ENCODE peak calls at places on chromosomes 13 and 19, in nine cellular contexts. U is PC-3; C is heart left ventricle; Q is colonic mucosa; V is CD8-positive, alpha-beta memory T cell; H is Karpas-422; B is tibial nerve; D is neural progenitor cell; M is breast epithelium. J is an unnamed sample. For H3K4me1, the result is how much of the 10 kb centered on the place peaks cover.

GRCh38 chr19:51595776-51596175 is 24.7 kb downstream of the ZNF175 start:
- DNase-seq in M (no peak), C (no peak), H (no peak), B (no peak), D (no peak), V (no peak), U (no peak), Q (no peak), J (no peak)

GRCh38 chr13:48304132-48304876 is 753 bp downstream of the RB1 start:
- DNase-seq in Q (peak), M (no peak), V (peak), B (peak), D (peak), U (peak), H (peak), C (peak), J (peak)

GRCh38 chr19:38035515-38036495 is 128.8 kb downstream of the SIPA1L3 start:
- DNase-seq in B (no peak), U (no peak), C (peak), Q (no peak), V (no peak), M (no peak), H (no peak), D (no peak), J (no peak)

GRCh38 chr13:95100525-95101121 is 200.6 kb downstream of the ABCC4 start:
- DNase-seq in H (no peak), D (peak), Q (no peak), M (no peak), U (peak), C (no peak), V (no peak), B (no peak), J (no peak)

GRCh38 chr13:112804374-112804773 is 114.5 kb downstream of the ATP11A start:
- DNase-seq in U (no peak), Q (no peak), V (no peak), C (no peak), M (no peak), D (no peak), H (no peak), B (no peak), J (no peak)

GRCh38 chr13:113992276-113993005 is 18.6 kb upstream of the C13orf46 start:
- DNase-seq in B (no peak), Q (no peak), D (no peak), C (peak), M (no peak), U (no peak), H (no peak), V (no peak), J (no peak)

GRCh38 chr13:91017669-91018053 is 329.8 kb upstream of the MIR17HG start:
- DNase-seq in M (no peak), B (no peak), C (no peak), U (peak), Q (no peak), V (no peak), D (no peak), H (no peak), J (no peak)

GRCh38 chr19:48738557-48739399 is 1.6 kb downstream of the RASIP1 start:
- DNase-seq in H (peak), V (peak), Q (peak), C (peak), B (peak), M (peak), U (peak), D (peak), J (peak)

GRCh38 chr19:55621673-55622231 is 2.6 kb downstream of the ZNF784 start:
- DNase-seq in C (peak), H (no peak), U (no peak), M (no peak), B (no peak), V (no peak), Q (no peak), D (no peak), J (no peak)

GRCh38 chr19:19224852-19225494 is 13.2 kb downstream of the NCAN start:
- DNase-seq in M (peak), H (peak), B (peak), V (peak), D (peak), Q (peak), C (peak), U (peak), J (peak)

GRCh38 chr19:22634450-22634827 is 315 bp downstream of the ZNF492 start:
- DNase-seq in Q (no peak), H (no peak), U (no peak), V (no peak), M (no peak), D (no peak), C (no peak), B (no peak), J (no peak)

GRCh38 chr19:9406798-9407352 is 28.5 kb downstream of the ZNF266 start:
- DNase-seq in V (peak), C (peak), M (no peak), Q (peak), U (no peak), D (no peak), B (peak), H (no peak), J (peak)

GRCh38 chr19:27774827-27775226 is 1438.1 kb downstream of the UQCRFS1 start:
- DNase-seq in M (no peak), H (peak), U (peak), Q (no peak), C (no peak), V (no peak), D (no peak), B (no peak), J (no peak)

GRCh38 chr19:31340059-31341025 is 8.9 kb downstream of the TSHZ3 start:
- DNase-seq in M (no peak), V (peak), U (no peak), D (no peak), H (no peak), B (no peak), C (no peak), Q (no peak), J (no peak)

GRCh38 chr19:7456964-7457541 is 31.8 kb downstream of the PEX11G start:
- DNase-seq in B (no peak), D (no peak), U (peak), M (no peak), V (no peak), C (no peak), Q (no peak), H (no peak), J (no peak)

GRCh38 chr13:20131057-20131832 is 29.6 kb downstream of the GJA3 start:
- DNase-seq in V (no peak), B (no peak), C (no peak), U (no peak), D (no peak), H (no peak), Q (no peak), M (no peak), J (no peak)

GRCh38 chr19:46341937-46342336 is 5.0 kb upstream of the PPP5C start:
- DNase-seq in V (no peak), C (no peak), U (no peak), H (no peak), M (no peak), Q (no peak), D (no peak), B (no peak), J (no peak)

GRCh38 chr13:53151692-53152421 is 123.2 kb downstream of the OLFM4 start:
- DNase-seq in Q (peak), D (peak), M (no peak), C (no peak), U (no peak), H (peak), B (peak), V (peak), J (no peak)

GRCh38 chr13:96817336-96817941 is 176.8 kb downstream of the OXGR1 start:
- DNase-seq in U (peak), H (peak), C (no peak), Q (no peak), M (no peak), V (no peak), D (peak), B (peak), J (no peak)

GRCh38 chr13:51687928-51688714 is 103.9 kb downstream of the WDFY2 start:
- DNase-seq in M (no peak), D (peak), C (peak), H (no peak), V (no peak), B (no peak), U (no peak), Q (no peak), J (no peak)

GRCh38 chr19:46221981-46222610 is 7.4 kb upstream of the IGFL1 start:
- DNase-seq in D (no peak), B (no peak), V (no peak), U (peak), C (peak), M (peak), H (no peak), Q (no peak), J (no peak)

GRCh38 chr13:43728411-43728810 is 58.4 kb downstream of the ENOX1 start:
- DNase-seq in C (no peak), B (no peak), Q (no peak), D (no peak), H (no peak), V (no peak), M (no peak), U (no peak), J (no peak)

GRCh38 chr13:62336507-62336906 is 920.9 kb upstream of the PCDH20 start:
- DNase-seq in U (no peak), M (no peak), D (no peak), V (no peak), C (no peak), B (no peak), Q (no peak), H (no peak), J (no peak)

GRCh38 chr13:93338906-93339305 is 112.3 kb downstream of the GPC6 start:
- DNase-seq in U (peak), M (no peak), C (no peak), B (no peak), Q (no peak), D (no peak), H (no peak), V (no peak), J (no peak)
- H3K27ac ChIP-seq in U (no peak), M (no peak), C (no peak), B (no peak), Q (no peak), D (no peak), H (no peak), V (no peak), J (no peak)

GRCh38 chr13:109771926-109772325 is 14.5 kb downstream of the IRS2 start:
- DNase-seq in M (no peak), V (no peak), C (no peak), U (no peak), H (no peak), Q (no peak), B (no peak), D (no peak), J (no peak)
- H3K4me1 ChIP-seq in M (under half), V (under half), C (under half), U (under half), H (under half), Q (under half), B (under half), D (under half), J (under half)

DNA sequence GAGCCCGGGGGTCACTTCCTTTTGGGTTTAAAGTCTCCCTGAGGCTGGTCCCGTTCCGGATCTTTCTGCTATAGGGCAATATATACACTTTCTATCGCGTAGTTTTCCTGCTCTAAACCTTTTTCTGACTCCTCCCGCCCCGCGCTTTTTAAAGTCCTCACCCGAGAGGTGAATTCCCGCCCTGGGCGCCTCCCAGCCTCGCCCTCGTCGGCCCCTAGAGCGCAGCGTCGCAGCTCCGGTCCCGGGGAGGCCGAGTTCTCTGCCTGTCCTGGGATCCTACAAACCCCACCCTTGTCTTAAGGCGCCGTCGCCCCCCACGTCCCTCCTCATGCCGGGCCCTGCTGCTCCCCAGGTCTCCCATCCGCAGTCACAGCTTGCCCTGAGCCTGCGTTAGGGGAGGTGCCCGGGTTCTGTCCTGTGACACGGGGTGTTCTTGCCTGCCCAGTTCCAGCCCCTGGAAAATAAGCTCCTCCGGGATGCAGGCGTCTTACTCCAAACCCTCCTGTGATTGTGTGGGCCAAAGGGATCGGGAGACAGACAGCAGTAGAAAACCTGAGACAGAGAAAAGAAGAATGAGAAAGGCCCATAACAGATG is 491 bp downstream of the ZNF525 start:
- DNase-seq in C (no peak), V (no peak), D (peak), H (peak), Q (peak), M (no peak), U (peak), B (no peak), J (no peak)
- H3K27ac ChIP-seq in C (peak), V (peak), D (no peak), H (no peak), Q (peak), M (peak), U (peak), B (peak), J (peak)

DNA sequence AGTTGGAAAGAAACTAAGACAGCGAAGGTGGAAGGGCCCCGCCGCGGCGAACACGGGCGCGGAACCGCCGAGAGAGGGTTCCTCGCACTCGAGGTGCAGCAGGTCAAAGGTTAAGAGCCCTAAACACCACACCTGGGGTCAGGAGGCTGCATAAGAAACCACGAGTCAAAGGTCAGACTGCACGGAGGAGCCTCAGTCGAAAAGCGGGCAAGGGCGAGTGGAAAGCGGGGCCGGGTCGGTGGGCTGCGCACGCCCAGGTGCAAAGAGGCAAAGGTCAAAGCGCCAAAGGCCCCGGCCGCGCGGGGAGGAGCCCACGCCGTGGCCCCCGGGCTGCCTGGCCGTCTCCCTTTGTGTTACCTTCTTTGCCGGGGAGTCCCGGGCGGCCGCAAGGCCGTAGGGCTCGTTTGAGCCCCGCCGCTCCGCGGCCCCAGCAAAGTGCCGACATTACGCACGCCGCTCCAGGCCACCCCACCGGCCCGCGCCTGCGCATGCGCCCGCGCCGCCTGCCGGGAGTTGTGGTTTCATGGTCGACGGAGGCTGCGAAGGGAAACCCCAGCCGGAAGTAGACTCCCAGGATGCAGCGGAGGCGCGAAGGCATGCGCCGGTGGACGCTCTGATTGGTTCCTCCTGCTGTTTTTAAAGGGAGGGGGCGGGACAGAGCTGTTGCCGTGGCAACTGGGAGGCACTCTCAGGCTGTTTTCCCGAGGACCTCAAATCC is at the start of gene POLRMT:
- DNase-seq in D (peak), C (peak), H (peak), M (peak), B (peak), U (peak), Q (peak), V (peak), J (peak)
- H3K4me1 ChIP-seq in D (under half), C (under half), H (under half), M (under half), B (under half), U (under half), Q (under half), V (under half), J (under half)

J was measured in CD4-positive, CD25-positive, alpha-beta regulatory T cell.